ENCODE peak calls at places on chromosomes 7 and 10, in four cellular contexts. F, P, J and E are unnamed samples.

GRCh38 chr10:113854019-113854756 is at the start of the genes DCLRE1A and NHLRC2:
- DNase-seq in F (peak), P (peak), J (peak), E (peak)

GRCh38 chr7:95794917-95795515 is 22.7 kb downstream of the DYNC1I1 start:
- DNase-seq in F (no peak), J (no peak), P (no peak), E (no peak)

GRCh38 chr7:132601783-132602182 is 25.5 kb upstream of the PLXNA4 start:
- DNase-seq in F (no peak), P (no peak), J (no peak), E (no peak)

GRCh38 chr7:149773446-149774236 is at the start of gene ZNF467:
- DNase-seq in F (peak), P (no peak), J (peak), E (peak)

GRCh38 chr10:71767420-71768035 is 5.8 kb downstream of the VSIR start:
- DNase-seq in F (no peak), P (peak), J (peak), E (no peak)

GRCh38 chr10:99775850-99776249 is 6.6 kb upstream of the ABCC2 start:
- DNase-seq in J (no peak), F (no peak), P (peak), E (no peak)

GRCh38 chr7:157003445-157004049 is 6.9 kb downstream of the MNX1 start:
- DNase-seq in F (no peak), P (no peak), J (no peak), E (no peak)

GRCh38 chr10:71084818-71085126 is 127.6 kb upstream of the UNC5B start:
- DNase-seq in F (no peak), J (peak), P (no peak), E (peak)

GRCh38 chr10:103926722-103927319 is 8.8 kb upstream of the STN1 start:
- DNase-seq in J (no peak), P (no peak), F (no peak), E (no peak)

GRCh38 chr7:29478687-29479086 is 84.9 kb upstream of the PRR15 start:
- DNase-seq in P (no peak), J (no peak), F (no peak), E (no peak)

GRCh38 chr7:45088821-45089313 is at the start of gene NACAD:
- DNase-seq in F (peak), J (peak), P (no peak), E (no peak)

GRCh38 chr7:32163141-32163806 is 93.1 kb upstream of the PDE1C start:
- DNase-seq in J (peak), P (peak), F (no peak), E (no peak)

GRCh38 chr7:75869776-75870379 is 9.0 kb upstream of the RHBDD2 start:
- DNase-seq in F (no peak), J (no peak), P (no peak), E (no peak)

GRCh38 chr7:42930889-42931288 is 1.1 kb downstream of the PSMA2 start:
- DNase-seq in P (no peak), J (no peak), F (no peak), E (no peak)

GRCh38 chr7:593324-594115 is 73.9 kb upstream of the PDGFA start:
- DNase-seq in P (no peak), J (peak), F (no peak), E (no peak)

GRCh38 chr10:36033808-36034207 is 391.7 kb upstream of the FZD8 start:
- DNase-seq in F (no peak), P (no peak), J (no peak), E (no peak)

GRCh38 chr7:139054101-139054500 is 18.3 kb upstream of the ZC3HAV1L start:
- DNase-seq in J (no peak), P (no peak), F (no peak), E (no peak)

GRCh38 chr7:46126901-46127300 is 205.8 kb upstream of the IGFBP3 start:
- DNase-seq in J (no peak), F (no peak), P (no peak), E (no peak)

GRCh38 chr10:48455055-48455391 is 148.5 kb downstream of the MAPK8 start:
- DNase-seq in J (no peak), F (no peak), P (no peak), E (peak)

GRCh38 chr7:157461805-157462771 is 125.3 kb downstream of the DNAJB6 start:
- DNase-seq in F (peak), P (no peak), J (no peak), E (peak)

GRCh38 chr7:132446666-132447217 is 129.5 kb downstream of the PLXNA4 start:
- DNase-seq in F (no peak), P (no peak), J (no peak), E (no peak)

GRCh38 chr10:84310470-84310869 is 17.9 kb upstream of the CCSER2 start:
- DNase-seq in J (no peak), F (no peak), P (no peak), E (no peak)

GRCh38 chr10:71138126-71138860 is 74.1 kb upstream of the UNC5B start:
- DNase-seq in P (no peak), F (peak), J (peak), E (no peak)

GRCh38 chr10:110620108-110620719 is 23.9 kb upstream of the RBM20 start:
- DNase-seq in J (no peak), P (no peak), F (no peak), E (no peak)

GRCh38 chr10:75648186-75648761 is 216.8 kb downstream of the LRMDA start:
- DNase-seq in J (no peak), F (no peak), P (no peak), E (no peak)

GRCh38 chr7:117674617-117675016 is 194.8 kb downstream of the CFTR start:
- DNase-seq in F (no peak), J (no peak), P (no peak), E (no peak)

GRCh38 chr10:45532501-45532900 is 140.1 kb downstream of the ZFAND4 start:
- DNase-seq in P (no peak), J (no peak), F (no peak), E (no peak)

GRCh38 chr10:50991496-50992355 is 82.6 kb upstream of the PRKG1 start:
- DNase-seq in F (no peak), J (peak), P (no peak), E (peak)

GRCh38 chr10:99339077-99339476 is 9.9 kb downstream of the CNNM1 start:
- DNase-seq in P (peak), J (no peak), F (no peak), E (no peak)

GRCh38 chr10:132232553-132232949 is 45.8 kb downstream of the DPYSL4 start:
- DNase-seq in J (no peak), F (no peak), P (no peak), E (no peak)

GRCh38 chr7:71457021-71457420 is 325.1 kb downstream of the GALNT17 start:
- DNase-seq in P (no peak), J (no peak), F (no peak), E (no peak)

GRCh38 chr7:137001041-137001440 is 132.6 kb downstream of the CHRM2 start:
- DNase-seq in P (no peak), F (no peak), J (no peak), E (no peak)